ENCODE peak calls at places on chromosomes 3 and 15, in ten cellular contexts. K is stomach; B is stimulated activated CD4-positive, alpha-beta T cell treated with anti-CD3 and anti-CD28 coated beads, Interleukin-1b, Interleukin-23, amount 100 ng/mL, for 24 hours; H is type B pancreatic cell; S is cardiac fibroblast; M is Ammon's horn; X is Jurkat, Clone E6-1; F is posterior cingulate gyrus; C is tibial artery; R is NCI-H774. O is an unnamed sample.

GRCh38 chr3:186108106-186108940 is 566 bp downstream of the ETV5 start:
- DNase-seq in K (no peak), B (no peak), H (peak), S (peak), M (peak), X (peak), F (peak), C (no peak), R (peak), O (no peak)

GRCh38 chr3:62439176-62439813 is 65.9 kb upstream of the FEZF2 start:
- DNase-seq in K (no peak), B (no peak), H (no peak), S (no peak), M (no peak), X (no peak), F (no peak), C (no peak), R (no peak), O (no peak)

GRCh38 chr15:91789136-91789535 is 64.4 kb upstream of the SLCO3A1 start:
- DNase-seq in K (no peak), B (no peak), H (no peak), S (no peak), M (no peak), X (no peak), F (no peak), C (no peak), R (no peak), O (no peak)

GRCh38 chr3:62046326-62046725 is 327.0 kb downstream of the FEZF2 start:
- DNase-seq in K (no peak), B (no peak), H (no peak), S (peak), M (no peak), X (no peak), F (no peak), C (no peak), R (no peak), O (no peak)

GRCh38 chr15:85752591-85752990 is 42.1 kb downstream of the KLHL25 start:
- DNase-seq in K (peak), B (no peak), H (no peak), S (no peak), M (no peak), X (no peak), F (peak), C (peak), R (no peak), O (no peak)

GRCh38 chr3:190117995-190118394 is 2.7 kb downstream of the P3H2 start:
- DNase-seq in K (no peak), B (no peak), H (no peak), S (no peak), M (no peak), X (no peak), F (no peak), C (no peak), R (no peak), O (no peak)

GRCh38 chr3:183697610-183698317 is at the start of gene YEATS2:
- DNase-seq in K (peak), B (peak), H (peak), S (peak), M (peak), X (peak), F (peak), C (peak), R (peak), O (peak)

GRCh38 chr3:113736548-113737089 is 9.4 kb downstream of the NAA50 start:
- DNase-seq in K (no peak), B (no peak), H (no peak), S (peak), M (peak), X (peak), F (no peak), C (no peak), R (peak), O (peak)

GRCh38 chr3:27219127-27219860 is 149.9 kb downstream of the NEK10 start:
- DNase-seq in K (no peak), B (no peak), H (no peak), S (peak), M (no peak), X (no peak), F (no peak), C (no peak), R (no peak), O (no peak)

GRCh38 chr3:165523801-165524200 is 313.4 kb downstream of the BCHE start:
- DNase-seq in K (no peak), B (no peak), H (no peak), S (peak), M (no peak), X (no peak), F (no peak), C (no peak), R (no peak), O (no peak)

GRCh38 chr3:8539419-8539818 is 37.8 kb downstream of the LMCD1 start:
- DNase-seq in K (no peak), B (no peak), H (no peak), S (peak), M (no peak), X (no peak), F (no peak), C (no peak), R (no peak), O (no peak)

GRCh38 chr15:78988361-78988911 is 43.6 kb upstream of the CTSH start:
- DNase-seq in K (peak), B (no peak), H (no peak), S (peak), M (peak), X (no peak), F (no peak), C (peak), R (no peak), O (peak)

O was measured in putamen.